ENCODE peak calls at places on chromosomes 12 and 14, in seven cellular contexts. J, K, C, G, Q, X and S are unnamed samples.

GRCh38 chr12:60093428-60093827 is 497.6 kb downstream of the SLC16A7 start:
- DNase-seq in J (no peak), G (no peak), X (no peak), K (no peak), Q (no peak), C (no peak), S (no peak)

GRCh38 chr14:79670811-79671210 is 540.5 kb downstream of the DIO2 start:
- DNase-seq in Q (no peak), K (no peak), J (no peak), G (no peak), C (no peak), X (no peak), S (no peak)

GRCh38 chr14:68682166-68683103 is 110.4 kb downstream of the ZFP36L1 start:
- DNase-seq in Q (no peak), K (peak; percentile 38), C (peak; percentile 95), J (peak; percentile 79), X (no peak), G (no peak), S (no peak)

GRCh38 chr14:32382704-32383103 is 53.6 kb downstream of the AKAP6 start:
- DNase-seq in J (peak; percentile 40), X (no peak), C (no peak), Q (no peak), G (no peak), K (no peak), S (no peak)

GRCh38 chr12:2221030-2221621 is 168.3 kb downstream of the CACNA1C start:
- DNase-seq in K (no peak), J (no peak), Q (no peak), G (no peak), C (no peak), X (no peak), S (no peak)

GRCh38 chr12:57989837-57990236 is 48.5 kb downstream of the ATP23 start:
- DNase-seq in J (no peak), X (no peak), K (no peak), Q (no peak), G (no peak), C (no peak), S (no peak)

GRCh38 chr12:49811136-49811535 is 17.1 kb downstream of the NCKAP5L start:
- DNase-seq in J (no peak), K (no peak), X (no peak), C (no peak), G (no peak), Q (no peak), S (no peak)

GRCh38 chr14:93859957-93860356 is 67.2 kb upstream of the FAM181A start:
- DNase-seq in J (no peak), X (no peak), K (peak; percentile 13), Q (no peak), G (no peak), C (no peak), S (no peak)

GRCh38 chr14:34014936-34015335 is 64.1 kb upstream of the EGLN3 start:
- DNase-seq in C (no peak), Q (no peak), X (no peak), G (no peak), J (no peak), K (no peak), S (no peak)

GRCh38 chr14:90288646-90289355 is 32.4 kb downstream of the PSMC1 start:
- DNase-seq in C (peak; percentile 25), Q (no peak), K (no peak), G (no peak), X (no peak), J (no peak), S (peak; percentile 76)

GRCh38 chr12:32292175-32292574 is 107.2 kb upstream of the FGD4 start:
- DNase-seq in J (no peak), X (no peak), C (no peak), G (no peak), K (no peak), Q (no peak), S (no peak)

GRCh38 chr14:95523051-95523817 is 6.8 kb upstream of the SYNE3 start:
- DNase-seq in C (peak; percentile 55), J (no peak), X (no peak), Q (no peak), G (no peak), K (no peak), S (peak; percentile 49)

GRCh38 chr12:49439042-49439441 is 71.8 kb downstream of the SPATS2 start:
- DNase-seq in Q (no peak), X (no peak), C (no peak), J (no peak), G (no peak), K (no peak), S (no peak)

GRCh38 chr14:60346706-60347105 is 97.7 kb downstream of the PPM1A start:
- DNase-seq in C (peak; percentile 4), X (no peak), J (no peak), K (no peak), G (no peak), Q (no peak), S (no peak)

GRCh38 chr12:57549909-57550627 is at the start of gene KIF5A:
- DNase-seq in J (no peak), Q (no peak), G (no peak), C (no peak), K (peak; percentile 49), X (no peak), S (no peak)

GRCh38 chr14:68160779-68161546 is 341.4 kb downstream of the RAD51B start:
- DNase-seq in C (no peak), Q (no peak), G (no peak), J (no peak), X (no peak), K (no peak), S (no peak)

DNA sequence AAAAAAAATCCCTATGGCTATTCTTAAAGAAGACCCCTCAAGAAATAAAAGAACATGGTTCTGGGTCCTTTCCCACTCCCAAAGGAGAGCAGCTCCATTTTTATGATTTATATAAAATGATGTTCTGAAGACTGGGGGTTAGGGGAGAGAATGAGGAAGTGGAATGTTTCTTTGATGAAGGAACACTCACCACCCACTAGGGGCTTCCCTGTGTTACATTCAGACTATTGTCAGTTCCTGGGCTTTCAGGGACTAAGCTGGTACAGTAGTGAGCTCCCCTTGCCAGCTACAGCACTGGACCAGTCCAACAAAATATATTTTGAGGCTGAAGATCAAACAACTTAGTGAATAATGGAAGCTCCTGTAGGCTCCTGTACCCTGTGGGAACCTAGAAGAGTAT is 98.9 kb downstream of the HMGA2 start:
- DNase-seq in J (no peak), G (no peak), K (no peak), Q (no peak), C (no peak), X (no peak), S (no peak)
- TF ChIP-seq CTCF in J (no peak), G (no peak), K (no peak), Q (peak; percentile 25), C (peak; percentile 10), X (no peak), S (no peak)

GRCh38 chr12:53098354-53098981 is 1.0 kb downstream of the IGFBP6 start:
- DNase-seq in J (peak; percentile 74), C (peak; percentile 82), Q (peak; percentile 41), G (no peak), K (peak; percentile 22), X (no peak), S (no peak)

GRCh38 chr12:53097207-53097563 is 282 bp upstream of the IGFBP6 start:
- DNase-seq in X (no peak), C (peak; percentile 35), G (no peak), K (no peak), Q (no peak), J (no peak), S (no peak)

GRCh38 chr12:53097564-53098353 is at the start of gene IGFBP6:
- DNase-seq in J (peak; percentile 65), C (peak; percentile 34), K (peak; percentile 66), G (peak; percentile 74), X (peak; percentile 58), Q (no peak), S (peak; percentile 69)

GRCh38 chr12:53100466-53101151 is 2.7 kb upstream of the SOAT2 start:
- DNase-seq in C (no peak), K (no peak), X (no peak), G (no peak), J (no peak), Q (no peak), S (no peak)

GRCh38 chr12:53098982-53099651 is 1.6 kb downstream of the IGFBP6 start:
- DNase-seq in K (peak; percentile 89), X (peak; percentile 93), G (peak; percentile 87), C (peak; percentile 95), J (peak; percentile 95), Q (peak; percentile 89), S (peak; percentile 84)
- TF ChIP-seq POLR2A in K (no peak), X (peak; percentile 29), G (no peak), C (peak; percentile 41), J (peak; percentile 30), Q (no peak), S (no peak)

GRCh38 chr12:104502662-104503061 is 45.9 kb downstream of the CHST11 start:
- DNase-seq in J (no peak), Q (no peak), G (no peak), C (no peak), X (no peak), K (no peak), S (no peak)
- H3K4me1 ChIP-seq in J (peaks cover 11% of the 10 kb centered on the region), Q (peaks cover 10% of the 10 kb centered on the region), G (peaks cover 25% of the 10 kb centered on the region), C (no peaks in the 10 kb centered on the region), X (peaks cover 7% of the 10 kb centered on the region), K (peaks cover 11% of the 10 kb centered on the region), S (no peaks in the 10 kb centered on the region)

GRCh38 chr12:121957831-121958515 is 39.6 kb downstream of the CFAP251 start:
- DNase-seq in X (no peak), G (no peak), Q (no peak), K (no peak), J (no peak), C (no peak), S (no peak)

GRCh38 chr12:121953695-121954094 is 35.3 kb downstream of the CFAP251 start:
- DNase-seq in G (no peak), J (no peak), C (no peak), Q (no peak), K (no peak), X (no peak), S (no peak)

GRCh38 chr12:121953293-121953692 is 34.9 kb downstream of the CFAP251 start:
- DNase-seq in Q (no peak), X (no peak), G (no peak), K (no peak), C (no peak), J (no peak), S (no peak)

GRCh38 chr12:121956041-121956341 is 37.6 kb downstream of the CFAP251 start:
- DNase-seq in K (no peak), C (no peak), J (no peak), Q (no peak), X (no peak), G (no peak), S (no peak)

GRCh38 chr12:121955258-121956040 is 37.1 kb downstream of the CFAP251 start:
- DNase-seq in C (peak; percentile 41), K (no peak), J (peak; percentile 48), G (no peak), X (no peak), Q (peak; percentile 24), S (no peak)
- TF ChIP-seq CTCF in C (peak; percentile 55), K (peak; percentile 21), J (peak; percentile 57), G (peak; percentile 26), X (no peak), Q (peak; percentile 74), S (peak; percentile 40)

GRCh38 chr14:61526405-61527312 is 168.7 kb upstream of the HIF1A start:
- DNase-seq in G (no peak), X (no peak), C (no peak), J (no peak), K (no peak), Q (no peak), S (peak; percentile 71)
- TF ChIP-seq POLR2A in G (no peak), X (no peak), C (no peak), J (no peak), K (no peak), Q (no peak), S (no peak)